ENCODE peak calls at places on chromosomes 6 and 20, in nine cellular contexts. P is lower leg skin, T is A549, V is adrenal gland, U is prostate gland, K is NB4, B is HepG2, W is vagina, O is spleen. E is an unnamed sample.
A peak's percentile ranks its signal among the peaks of the same experiment; 100 is the strongest.

GRCh38 chr20:56417911-56418310 is 5.9 kb downstream of the CASS4 start:
- DNase-seq in P (peak; percentile 12), T (no peak), V (no peak), U (no peak), K (no peak), B (peak; percentile 53), W (no peak), O (no peak), E (peak; percentile 26)

GRCh38 chr6:160226118-160226541 is 32.5 kb downstream of the SLC22A2 start:
- DNase-seq in P (no peak), T (no peak), V (no peak), U (no peak), K (no peak), B (no peak), W (no peak), O (no peak), E (no peak)

GRCh38 chr20:9884666-9885065 is 45.8 kb upstream of the PAK5 start:
- DNase-seq in P (no peak), T (no peak), V (no peak), U (no peak), K (no peak), B (no peak), W (no peak), O (no peak), E (no peak)

GRCh38 chr6:6690144-6690483 is 101.6 kb downstream of the LY86 start:
- DNase-seq in P (peak; percentile 75), T (no peak), V (no peak), U (no peak), K (no peak), B (no peak), W (no peak), O (no peak), E (no peak)

GRCh38 chr6:4358414-4359107 is 223.2 kb upstream of the ECI2 start:
- DNase-seq in P (peak; percentile 96), T (peak; percentile 90), V (peak; percentile 99), U (peak; percentile 74), K (peak; percentile 90), B (peak; percentile 88), W (peak; percentile 98), O (peak; percentile 82), E (peak; percentile 84)

GRCh38 chr20:57610261-57610952 is 9.8 kb downstream of the ZBP1 start:
- DNase-seq in P (peak; percentile 78), T (no peak), V (no peak), U (no peak), K (no peak), B (no peak), W (no peak), O (peak; percentile 71), E (no peak)

GRCh38 chr6:45436544-45437440 is 59.1 kb upstream of the SUPT3H start:
- DNase-seq in P (no peak), T (no peak), V (no peak), U (no peak), K (peak; percentile 94), B (no peak), W (no peak), O (no peak), E (no peak)

GRCh38 chr6:89610149-89610642 is 28.4 kb downstream of the LYRM2 start:
- DNase-seq in P (peak; percentile 91), T (peak; percentile 38), V (peak; percentile 77), U (peak; percentile 52), K (peak; percentile 76), B (peak; percentile 40), W (no peak), O (peak; percentile 91), E (peak; percentile 26)

GRCh38 chr6:96913621-96914020 is 10.9 kb upstream of the KLHL32 start:
- DNase-seq in P (no peak), T (no peak), V (no peak), U (no peak), K (no peak), B (no peak), W (no peak), O (no peak), E (no peak)

GRCh38 chr6:32110632-32111031 is 1.5 kb upstream of the TNXB start:
- DNase-seq in P (no peak), T (no peak), V (no peak), U (no peak), K (no peak), B (no peak), W (peak; percentile 72), O (no peak), E (no peak)

GRCh38 chr6:36387440-36388303 is at the start of gene ETV7:
- DNase-seq in P (no peak), T (no peak), V (peak; percentile 32), U (peak; percentile 23), K (peak; percentile 50), B (no peak), W (no peak), O (peak; percentile 84), E (no peak)
- TF ChIP-seq POLR2A in P (no peak), T (no peak), V (no peak), U (peak; percentile 13), K (no peak), B (no peak), W (no peak), O (no peak), E (no peak)

DNA sequence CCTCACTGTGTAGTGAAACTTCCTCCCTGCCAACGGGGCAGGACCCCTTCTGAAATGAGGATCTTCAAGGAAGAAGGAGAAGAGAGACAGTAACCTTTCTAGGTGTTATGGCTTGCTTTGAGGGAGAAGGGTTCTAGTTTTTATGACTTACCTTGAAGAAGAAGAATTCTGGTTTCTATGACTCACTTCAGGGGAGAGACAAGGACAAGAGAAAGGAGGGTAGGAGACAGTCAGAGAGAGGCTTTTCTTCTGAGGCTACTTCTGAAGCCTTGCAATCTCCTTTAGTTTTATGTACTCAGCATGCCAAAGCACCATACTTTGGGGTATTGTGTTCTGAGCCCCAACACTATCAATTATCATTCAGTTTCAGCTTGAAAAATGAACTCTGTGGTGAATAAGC is 25.8 kb upstream of the IBTK start:
- DNase-seq in P (no peak), T (no peak), V (no peak), U (no peak), K (no peak), B (no peak), W (no peak), O (no peak), E (no peak)
- TF ChIP-seq POLR2A in P (no peak), T (no peak), V (no peak), U (no peak), K (no peak), B (no peak), W (no peak), O (no peak), E (no peak)

GRCh38 chr20:62935204-62935967 is 2.6 kb upstream of the GID8 start:
- DNase-seq in P (no peak), T (no peak), V (no peak), U (no peak), K (no peak), B (no peak), W (no peak), O (no peak), E (no peak)
- TF ChIP-seq POLR2A in P (no peak), T (no peak), V (no peak), U (no peak), K (no peak), B (no peak), W (no peak), O (no peak), E (no peak)

GRCh38 chr20:4973330-4974097 is 27.8 kb downstream of the SLC23A2 start:
- DNase-seq in P (peak; percentile 89), T (peak; percentile 51), V (peak; percentile 92), U (no peak), K (peak; percentile 25), B (peak; percentile 99), W (no peak), O (peak; percentile 85), E (no peak)
- TF ChIP-seq POLR2A in P (no peak), T (no peak), V (peak; percentile 67), U (no peak), K (no peak), B (no peak), W (no peak), O (no peak), E (no peak)

DNA sequence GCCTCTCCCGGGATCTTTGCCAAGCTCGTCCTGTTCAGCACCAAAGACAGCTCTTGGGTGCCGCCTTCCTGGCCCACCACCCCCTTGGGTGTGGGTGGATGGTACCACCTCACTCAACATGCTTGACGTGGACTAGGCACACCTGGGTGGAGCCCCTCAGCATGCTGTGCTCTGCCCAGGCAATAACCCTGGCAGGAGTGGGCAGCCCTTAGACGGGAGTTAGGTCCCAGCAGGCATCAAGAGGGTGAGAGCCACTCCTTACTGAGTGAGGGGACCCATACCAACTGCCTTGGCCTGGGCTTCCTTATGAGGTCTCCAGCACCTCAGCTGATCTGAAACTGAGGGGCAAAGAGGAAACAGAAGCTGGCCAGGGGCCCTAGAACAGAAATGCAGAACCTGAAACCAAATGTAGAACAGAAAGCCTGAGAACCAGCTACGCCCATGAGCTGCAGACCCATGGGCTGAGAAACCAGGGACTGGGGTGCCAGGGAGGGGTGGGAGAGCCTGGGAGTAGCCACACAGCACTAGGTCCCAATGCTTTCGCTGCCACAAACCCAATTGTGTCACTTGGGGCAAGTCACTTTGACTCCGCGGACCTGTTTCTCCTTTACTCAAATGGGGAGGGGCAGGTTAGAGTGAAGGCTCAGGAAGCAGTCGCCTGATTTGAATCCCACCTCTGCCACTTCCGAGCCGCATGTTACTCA is 2.0 kb downstream of the FGD2 start:
- DNase-seq in P (no peak), T (no peak), V (no peak), U (no peak), K (peak; percentile 40), B (no peak), W (no peak), O (no peak), E (no peak)
- TF ChIP-seq POLR2A in P (no peak), T (no peak), V (no peak), U (no peak), K (no peak), B (no peak), W (no peak), O (no peak), E (no peak)

GRCh38 chr6:146544783-146545182 is 1.1 kb downstream of the RAB32 start:
- DNase-seq in P (no peak), T (no peak), V (no peak), U (no peak), K (peak; percentile 31), B (no peak), W (no peak), O (no peak), E (no peak)

GRCh38 chr6:146543211-146543939 is at the start of gene RAB32:
- DNase-seq in P (peak; percentile 97), T (peak; percentile 50), V (peak; percentile 93), U (peak; percentile 85), K (peak; percentile 94), B (peak; percentile 89), W (no peak), O (peak; percentile 98), E (peak; percentile 63)

GRCh38 chr6:146543940-146544661 is 468 bp downstream of the RAB32 start:
- DNase-seq in P (peak; percentile 89), T (peak; percentile 15), V (peak; percentile 56), U (peak; percentile 11), K (peak; percentile 67), B (peak; percentile 74), W (no peak), O (no peak), E (peak; percentile 7)

GRCh38 chr6:146546440-146546839 is 2.8 kb downstream of the RAB32 start:
- DNase-seq in P (no peak), T (peak; percentile 15), V (no peak), U (no peak), K (peak; percentile 38), B (peak; percentile 24), W (no peak), O (no peak), E (no peak)

GRCh38 chr6:146545608-146546007 is 2.0 kb downstream of the RAB32 start:
- DNase-seq in P (no peak), T (no peak), V (no peak), U (no peak), K (peak; percentile 64), B (no peak), W (no peak), O (no peak), E (no peak)
- TF ChIP-seq POLR2A in P (no peak), T (no peak), V (no peak), U (no peak), K (no peak), B (no peak), W (no peak), O (no peak), E (no peak)